ENCODE peak calls at places on chromosomes 12 and 14, in eight cellular contexts. One of them, this sample, is unnamed.

GRCh38 chr12:57628280-57629191 is 4.5 kb downstream of the B4GALNT1 start:
- DNase-seq in heart left ventricle: no peak
- DNase-seq in neuronal stem cell: no peak
- DNase-seq in amniotic epithelial cell: no peak
- DNase-seq in uterus: no peak
- DNase-seq in EH: no peak
- DNase-seq in HT-29: no peak
- DNase-seq in NCI-H69: no peak
- DNase-seq in this sample: no peak

GRCh38 chr14:69259531-69260245 is at the start of gene GALNT16:
- DNase-seq in NCI-H69: peak; percentile 83
- DNase-seq in amniotic epithelial cell: no peak
- DNase-seq in HT-29: no peak
- DNase-seq in neuronal stem cell: peak; percentile 54
- DNase-seq in EH: peak; percentile 33
- DNase-seq in heart left ventricle: peak; percentile 73
- DNase-seq in uterus: no peak
- DNase-seq in this sample: no peak

GRCh38 chr12:66533767-66534166 is 145.1 kb downstream of the GRIP1 start:
- DNase-seq in neuronal stem cell: no peak
- DNase-seq in uterus: no peak
- DNase-seq in amniotic epithelial cell: no peak
- DNase-seq in HT-29: no peak
- DNase-seq in EH: no peak
- DNase-seq in heart left ventricle: no peak
- DNase-seq in NCI-H69: no peak
- DNase-seq in this sample: no peak

GRCh38 chr14:103512701-103513611 is 9.7 kb downstream of the CKB start:
- DNase-seq in HT-29: no peak
- DNase-seq in uterus: peak; percentile 52
- DNase-seq in amniotic epithelial cell: peak; percentile 53
- DNase-seq in heart left ventricle: peak; percentile 74
- DNase-seq in EH: peak; percentile 66
- DNase-seq in neuronal stem cell: no peak
- DNase-seq in NCI-H69: peak; percentile 92
- DNase-seq in this sample: no peak

GRCh38 chr14:53613404-53614253 is 343.0 kb downstream of the BMP4 start:
- DNase-seq in uterus: no peak
- DNase-seq in heart left ventricle: no peak
- DNase-seq in EH: no peak
- DNase-seq in neuronal stem cell: peak; percentile 46
- DNase-seq in amniotic epithelial cell: no peak
- DNase-seq in NCI-H69: peak; percentile 70
- DNase-seq in HT-29: peak; percentile 87
- DNase-seq in this sample: peak; percentile 55

GRCh38 chr12:66903782-66904396 is 225.0 kb upstream of the GRIP1 start:
- DNase-seq in HT-29: peak; percentile 5
- DNase-seq in EH: no peak
- DNase-seq in uterus: no peak
- DNase-seq in neuronal stem cell: no peak
- DNase-seq in heart left ventricle: no peak
- DNase-seq in amniotic epithelial cell: no peak
- DNase-seq in NCI-H69: peak; percentile 36
- DNase-seq in this sample: no peak

GRCh38 chr14:95774265-95775160 is 60.6 kb upstream of the TCL1A start:
- DNase-seq in NCI-H69: peak; percentile 75
- DNase-seq in EH: peak; percentile 49
- DNase-seq in amniotic epithelial cell: peak; percentile 8
- DNase-seq in uterus: peak; percentile 23
- DNase-seq in neuronal stem cell: peak; percentile 57
- DNase-seq in heart left ventricle: no peak
- DNase-seq in HT-29: peak; percentile 71
- DNase-seq in this sample: no peak

GRCh38 chr12:108594-108993 is 42.0 kb downstream of the IQSEC3 start:
- DNase-seq in NCI-H69: peak; percentile 78
- DNase-seq in HT-29: peak; percentile 38
- DNase-seq in neuronal stem cell: no peak
- DNase-seq in EH: no peak
- DNase-seq in amniotic epithelial cell: no peak
- DNase-seq in heart left ventricle: peak; percentile 47
- DNase-seq in uterus: no peak
- DNase-seq in this sample: peak; percentile 59

GRCh38 chr14:23366163-23366921 is 1.4 kb upstream of the EFS start:
- DNase-seq in NCI-H69: peak; percentile 65
- DNase-seq in neuronal stem cell: peak; percentile 94
- DNase-seq in heart left ventricle: peak; percentile 76
- DNase-seq in amniotic epithelial cell: peak; percentile 35
- DNase-seq in EH: peak; percentile 79
- DNase-seq in HT-29: no peak
- DNase-seq in uterus: peak; percentile 83
- DNase-seq in this sample: no peak

GRCh38 chr12:120936197-120936596 is 32.0 kb upstream of the SPPL3 start:
- DNase-seq in NCI-H69: no peak
- DNase-seq in neuronal stem cell: no peak
- DNase-seq in EH: no peak
- DNase-seq in heart left ventricle: peak; percentile 28
- DNase-seq in HT-29: no peak
- DNase-seq in uterus: no peak
- DNase-seq in amniotic epithelial cell: no peak
- DNase-seq in this sample: no peak

GRCh38 chr12:75859868-75860267 is 171.7 kb downstream of the PHLDA1 start:
- DNase-seq in EH: peak; percentile 46
- DNase-seq in uterus: no peak
- DNase-seq in neuronal stem cell: no peak
- DNase-seq in amniotic epithelial cell: no peak
- DNase-seq in NCI-H69: no peak
- DNase-seq in HT-29: no peak
- DNase-seq in heart left ventricle: no peak
- DNase-seq in this sample: no peak

GRCh38 chr14:53180272-53181221 is 27.4 kb upstream of the DDHD1 start:
- DNase-seq in amniotic epithelial cell: peak; percentile 40
- DNase-seq in uterus: no peak
- DNase-seq in EH: peak; percentile 62
- DNase-seq in HT-29: no peak
- DNase-seq in neuronal stem cell: peak; percentile 21
- DNase-seq in heart left ventricle: no peak
- DNase-seq in NCI-H69: peak; percentile 20
- DNase-seq in this sample: no peak